ENCODE peak calls at places on chromosomes 11 and 22, in seven cellular contexts. W is astrocyte of the cerebellum, T is cardiac fibroblast, R is AG10803, A is OCI-LY7, K is tibial nerve, G is suprapubic skin. P is an unnamed sample.

GRCh38 chr11:6926208-6927029 is at the start of gene ZNF215:
- DNase-seq in W (peak), T (peak), R (peak), A (peak), K (peak), G (peak), P (peak)

GRCh38 chr11:6927030-6927617 is 898 bp downstream of the ZNF215 start:
- DNase-seq in W (no peak), T (no peak), R (no peak), A (peak), K (no peak), G (no peak), P (no peak)

GRCh38 chr11:498297-499181 is 8.5 kb downstream of the RNH1 start:
- DNase-seq in W (no peak), T (no peak), R (no peak), A (no peak), K (no peak), G (no peak), P (no peak)

GRCh38 chr11:111748035-111748804 is 18.0 kb downstream of the PPP2R1B start:
- DNase-seq in W (no peak), T (no peak), R (no peak), A (no peak), K (no peak), G (no peak), P (no peak)

GRCh38 chr11:125370561-125371389 is 125.3 kb downstream of the FEZ1 start:
- DNase-seq in W (no peak), T (no peak), R (no peak), A (no peak), K (no peak), G (no peak), P (no peak)

GRCh38 chr11:63244862-63245261 is 1.5 kb upstream of the SLC22A25 start:
- DNase-seq in W (no peak), T (no peak), R (no peak), A (no peak), K (no peak), G (no peak), P (no peak)

GRCh38 chr22:17867160-17867785 is 93.0 kb upstream of the BID start:
- DNase-seq in W (no peak), T (no peak), R (no peak), A (no peak), K (no peak), G (no peak), P (peak)

GRCh38 chr11:130261546-130261945 is 53.2 kb downstream of the ZBTB44 start:
- DNase-seq in W (no peak), T (no peak), R (no peak), A (no peak), K (no peak), G (no peak), P (no peak)

GRCh38 chr11:100550910-100551309 is 136.2 kb upstream of the ARHGAP42 start:
- DNase-seq in W (no peak), T (no peak), R (no peak), A (no peak), K (no peak), G (no peak), P (no peak)

GRCh38 chr11:61728940-61729219 is 23.6 kb upstream of the MYRF start:
- DNase-seq in W (no peak), T (peak), R (peak), A (no peak), K (no peak), G (no peak), P (no peak)

GRCh38 chr11:114279778-114280532 is 16.2 kb upstream of the NNMT start:
- DNase-seq in W (no peak), T (peak), R (peak), A (no peak), K (no peak), G (no peak), P (no peak)

GRCh38 chr11:19697721-19698121 is 14.9 kb upstream of the NAV2 start:
- DNase-seq in W (no peak), T (peak), R (peak), A (no peak), K (no peak), G (no peak), P (no peak)

GRCh38 chr11:503179-503981 is 3.7 kb downstream of the RNH1 start:
- DNase-seq in W (no peak), T (peak), R (peak), A (no peak), K (peak), G (peak), P (peak)

GRCh38 chr11:11579012-11579755 is 42.6 kb downstream of the GALNT18 start:
- DNase-seq in W (no peak), T (no peak), R (no peak), A (no peak), K (no peak), G (no peak), P (no peak)

GRCh38 chr11:8258771-8259170 is 4.9 kb downstream of the LMO1 start:
- DNase-seq in W (peak), T (peak), R (peak), A (no peak), K (no peak), G (peak), P (no peak)

GRCh38 chr22:40636380-40637180 is at the start of gene MRTFA:
- DNase-seq in W (peak), T (peak), R (peak), A (peak), K (peak), G (peak), P (peak)
- TF ChIP-seq CTCF in W (no peak), T (no peak), R (no peak), A (no peak), K (no peak), G (no peak), P (no peak)

GRCh38 chr22:42074153-42074750 is at the start of gene PHETA2:
- DNase-seq in W (no peak), T (peak), R (peak), A (no peak), K (peak), G (peak), P (no peak)

GRCh38 chr22:42076764-42077485 is 2.6 kb upstream of the SMDT1 start:
- DNase-seq in W (no peak), T (no peak), R (no peak), A (no peak), K (no peak), G (no peak), P (no peak)

GRCh38 chr22:42073568-42074152 is 388 bp upstream of the PHETA2 start:
- DNase-seq in W (no peak), T (no peak), R (no peak), A (no peak), K (no peak), G (no peak), P (no peak)

GRCh38 chr22:42074846-42075245 is 798 bp downstream of the PHETA2 start:
- DNase-seq in W (no peak), T (no peak), R (no peak), A (no peak), K (no peak), G (no peak), P (no peak)

DNA sequence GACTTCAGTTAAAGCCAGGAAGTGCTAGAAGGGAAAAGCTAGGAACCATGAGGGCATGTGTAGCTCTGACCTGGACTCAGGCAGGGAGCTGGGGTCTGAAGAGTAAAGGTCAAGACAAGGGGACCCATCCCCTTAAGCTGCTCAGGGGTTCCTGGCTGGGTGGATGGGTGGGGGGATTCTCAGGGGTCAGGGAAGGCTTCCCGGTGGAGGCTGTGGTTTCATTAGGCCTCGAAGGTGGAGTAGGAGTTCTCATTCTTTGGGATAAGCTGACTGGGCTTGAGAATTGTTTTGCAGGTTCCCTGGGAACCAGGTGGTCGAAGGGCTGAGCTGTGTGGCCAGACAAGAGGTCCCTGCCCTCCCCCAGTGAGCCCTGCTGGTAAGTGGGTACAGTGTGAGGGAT is 1.2 kb downstream of the PHETA2 start:
- DNase-seq in W (no peak), T (no peak), R (no peak), A (no peak), K (no peak), G (no peak), P (no peak)
- H3K4me3 ChIP-seq in W (no peak), T (peak), R (peak), A (no peak), K (peak), G (peak), P (no peak)

GRCh38 chr11:64253043-64253442 is 1.7 kb downstream of the PLCB3 start:
- DNase-seq in W (no peak), T (no peak), R (no peak), A (no peak), K (no peak), G (no peak), P (no peak)

GRCh38 chr11:64253481-64253880 is 2.2 kb downstream of the PLCB3 start:
- DNase-seq in W (no peak), T (no peak), R (peak), A (no peak), K (no peak), G (no peak), P (no peak)

GRCh38 chr11:64250875-64251721 is at the start of gene PLCB3:
- DNase-seq in W (no peak), T (peak), R (peak), A (peak), K (no peak), G (no peak), P (peak)

GRCh38 chr11:64251722-64251985 is 324 bp downstream of the PLCB3 start:
- DNase-seq in W (no peak), T (no peak), R (no peak), A (no peak), K (no peak), G (no peak), P (no peak)

DNA sequence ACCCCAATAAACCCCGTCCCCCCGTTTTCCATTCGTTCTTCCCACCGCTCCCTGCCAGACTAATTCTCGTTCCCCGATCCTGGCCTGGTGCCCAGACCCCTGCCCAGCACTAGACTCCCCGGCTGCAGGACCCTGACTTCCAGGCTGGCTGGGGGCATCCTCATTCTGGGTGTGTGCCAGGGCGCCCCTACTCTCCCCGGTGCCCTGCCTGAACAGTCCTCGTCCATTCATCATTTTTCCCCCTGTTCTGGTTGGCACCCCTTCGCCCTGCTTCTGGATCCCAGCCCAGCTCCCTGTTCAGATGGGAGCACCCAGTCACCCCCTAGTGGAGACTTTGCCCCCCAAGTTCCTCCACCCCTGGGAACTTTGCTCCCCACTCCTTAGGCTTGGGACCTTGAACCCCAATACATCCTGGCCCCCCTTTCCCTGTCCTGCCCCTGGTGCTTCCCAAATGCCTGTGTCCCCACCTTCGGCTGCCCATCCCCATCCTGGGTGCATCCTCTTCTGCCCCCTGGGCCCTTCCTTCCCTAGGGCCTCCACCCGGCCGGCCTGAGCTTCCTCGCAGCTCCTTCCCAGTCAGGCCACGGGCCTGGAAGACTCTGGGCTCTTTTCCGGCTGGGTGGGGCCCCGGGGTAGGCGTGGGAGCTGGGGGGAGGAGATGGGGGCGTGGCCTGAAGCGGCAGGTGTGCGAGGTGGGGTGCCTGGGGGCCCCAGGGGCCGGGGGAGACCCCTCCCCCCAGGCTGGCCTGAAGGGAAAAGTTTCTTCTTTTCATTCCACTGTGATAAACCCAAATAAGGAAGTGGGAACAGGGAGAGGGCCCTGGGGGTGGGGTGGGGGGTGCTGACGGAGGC is 882 bp downstream of the PLCB3 start:
- DNase-seq in W (no peak), T (peak), R (peak), A (peak), K (no peak), G (no peak), P (no peak)
- TF ChIP-seq CTCF in W (peak), T (peak), R (peak), A (peak), K (peak), G (no peak), P (no peak)

GRCh38 chr22:46754110-46754799 is 8.2 kb upstream of the TBC1D22A start:
- DNase-seq in W (peak), T (peak), R (peak), A (no peak), K (peak), G (peak), P (peak)
- H3K4me3 ChIP-seq in W (no peak), T (peak), R (peak), A (no peak), K (no peak), G (no peak), P (no peak)

GRCh38 chr11:122494171-122494570 is 161.4 kb upstream of the UBASH3B start:
- DNase-seq in W (no peak), T (no peak), R (peak), A (no peak), K (no peak), G (no peak), P (no peak)
- TF ChIP-seq CTCF in W (no peak), T (no peak), R (no peak), A (no peak), K (no peak), G (no peak), P (no peak)

GRCh38 chr22:45055936-45056335 is 46.1 kb upstream of the PHF21B start:
- DNase-seq in W (no peak), T (no peak), R (no peak), A (no peak), K (no peak), G (no peak), P (no peak)

GRCh38 chr22:45061332-45061731 is 51.5 kb upstream of the PHF21B start:
- DNase-seq in W (no peak), T (no peak), R (no peak), A (no peak), K (no peak), G (no peak), P (no peak)

GRCh38 chr22:45064313-45065268 is 54.8 kb upstream of the PHF21B start:
- DNase-seq in W (peak), T (peak), R (peak), A (no peak), K (no peak), G (no peak), P (no peak)

GRCh38 chr22:45058622-45058912 is 48.8 kb upstream of the PHF21B start:
- DNase-seq in W (no peak), T (no peak), R (no peak), A (no peak), K (no peak), G (no peak), P (no peak)

GRCh38 chr22:45059296-45059695 is 49.5 kb upstream of the PHF21B start:
- DNase-seq in W (no peak), T (no peak), R (no peak), A (no peak), K (no peak), G (no peak), P (no peak)
- H3K4me3 ChIP-seq in W (no peak), T (no peak), R (no peak), A (no peak), K (no peak), G (no peak), P (no peak)

GRCh38 chr22:24107668-24108067 is 73.6 kb upstream of the SUSD2 start:
- DNase-seq in W (peak), T (peak), R (peak), A (no peak), K (peak), G (peak), P (no peak)
- TF ChIP-seq CTCF in W (peak), T (peak), R (peak), A (no peak), K (no peak), G (no peak), P (no peak)

GRCh38 chr22:38080468-38080846 is 3.5 kb downstream of the SLC16A8 start:
- DNase-seq in W (no peak), T (no peak), R (no peak), A (no peak), K (no peak), G (peak), P (no peak)
- H3K4me3 ChIP-seq in W (no peak), T (no peak), R (no peak), A (no peak), K (no peak), G (peak), P (no peak)

DNA sequence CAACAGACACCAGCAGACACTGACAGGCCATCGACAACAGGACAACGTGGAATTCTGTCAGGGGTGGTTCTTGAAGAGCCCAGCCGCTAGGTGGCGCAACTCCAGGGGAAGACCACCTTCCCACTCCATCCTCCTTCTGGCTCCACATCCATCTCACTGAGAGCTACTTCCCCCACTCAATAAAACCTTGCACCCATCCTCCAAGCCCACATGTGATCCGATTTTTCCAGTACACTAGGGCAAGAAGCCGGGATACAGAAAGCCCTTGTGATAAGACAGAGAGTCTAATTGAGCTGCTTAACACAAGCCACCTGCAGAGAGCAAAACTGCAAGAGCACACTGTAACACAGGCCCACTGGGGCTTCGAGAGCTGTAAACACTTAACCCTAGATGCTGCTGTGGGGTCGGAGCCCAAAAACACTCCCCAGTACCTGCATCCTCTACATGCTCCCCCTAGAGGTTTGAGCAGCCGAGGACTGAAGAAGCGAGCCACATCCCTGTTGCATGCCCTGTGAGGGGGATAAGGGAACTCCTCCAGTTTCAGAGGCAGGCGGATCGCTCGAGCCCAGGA is 11.5 kb upstream of the RAB39A start:
- DNase-seq in W (no peak), T (peak), R (peak), A (peak), K (no peak), G (no peak), P (peak)
- TF ChIP-seq CTCF in W (no peak), T (peak), R (peak), A (peak), K (peak), G (no peak), P (peak)

GRCh38 chr22:37740455-37741311 is 43.8 kb downstream of the TRIOBP start:
- DNase-seq in W (no peak), T (no peak), R (no peak), A (no peak), K (no peak), G (no peak), P (no peak)
- H3K4me3 ChIP-seq in W (no peak), T (no peak), R (no peak), A (no peak), K (no peak), G (no peak), P (no peak)